ENCODE peak calls at places on chromosome 14, in six cellular contexts. X is fibroblast of mammary gland, S is psoas muscle, W is ovary, E is Panc1, H is PC-9. L is an unnamed sample.

GRCh38 chr14:82414853-82415539 is 881.3 kb upstream of the SEL1L start:
- DNase-seq in X (no peak), S (no peak), W (no peak), E (no peak), H (no peak), L (no peak)

GRCh38 chr14:36020120-36021029 is 156.1 kb downstream of the PTCSC3 start:
- DNase-seq in X (no peak), S (no peak), W (no peak), E (no peak), H (no peak), L (no peak)

GRCh38 chr14:22221508-22221907 is 367.5 kb downstream of the DAD1 start:
- DNase-seq in X (peak), S (no peak), W (no peak), E (no peak), H (no peak), L (peak)

GRCh38 chr14:36720657-36721056 is 59.0 kb downstream of the PAX9 start:
- DNase-seq in X (no peak), S (no peak), W (no peak), E (no peak), H (no peak), L (no peak)

GRCh38 chr14:77236814-77237213 is 34.2 kb downstream of the NGB start:
- DNase-seq in X (no peak), S (no peak), W (no peak), E (no peak), H (no peak), L (no peak)

GRCh38 chr14:61742383-61742782 is 19.8 kb upstream of the SNAPC1 start:
- DNase-seq in X (no peak), S (no peak), W (no peak), E (no peak), H (no peak), L (no peak)

GRCh38 chr14:83707056-83707455 is 1822.9 kb upstream of the FLRT2 start:
- DNase-seq in X (no peak), S (no peak), W (no peak), E (no peak), H (no peak), L (no peak)

GRCh38 chr14:22266141-22266442 is 322.9 kb downstream of the DAD1 start:
- DNase-seq in X (no peak), S (no peak), W (no peak), E (no peak), H (peak), L (no peak)

GRCh38 chr14:76101384-76101783 is 50.3 kb upstream of the GPATCH2L start:
- DNase-seq in X (peak), S (no peak), W (no peak), E (no peak), H (no peak), L (no peak)

GRCh38 chr14:23442721-23443356 is 7.4 kb upstream of the MYH7 start:
- DNase-seq in X (no peak), S (no peak), W (no peak), E (no peak), H (no peak), L (no peak)

GRCh38 chr14:58628381-58628780 is 9.4 kb upstream of the DACT1 start:
- DNase-seq in X (no peak), S (no peak), W (no peak), E (no peak), H (no peak), L (no peak)

GRCh38 chr14:23579739-23580138 is 1.1 kb upstream of the JPH4 start:
- DNase-seq in X (no peak), S (no peak), W (no peak), E (no peak), H (no peak), L (no peak)

GRCh38 chr14:100211893-100212292 is 27.1 kb upstream of the YY1 start:
- DNase-seq in X (no peak), S (no peak), W (no peak), E (no peak), H (no peak), L (no peak)

GRCh38 chr14:99995700-99996356 is 69.4 kb upstream of the EVL start:
- DNase-seq in X (peak), S (peak), W (peak), E (peak), H (no peak), L (peak)

GRCh38 chr14:92945959-92946846 is 23.3 kb downstream of the CHGA start:
- DNase-seq in X (peak), S (peak), W (peak), E (peak), H (peak), L (no peak)

GRCh38 chr14:69712637-69713088 is 54.3 kb upstream of the SRSF5 start:
- DNase-seq in X (no peak), S (peak), W (peak), E (no peak), H (no peak), L (no peak)
- H3K4me3 ChIP-seq in X (no peak), S (no peak), W (no peak), E (no peak), H (no peak), L (no peak)

GRCh38 chr14:94636744-94637412 is 24.7 kb downstream of the SERPINA3 start:
- DNase-seq in X (peak), S (no peak), W (no peak), E (no peak), H (no peak), L (no peak)
- TF ChIP-seq CTCF in X (peak), S (no peak), W (no peak), E (peak), H (no peak), L (peak)

DNA sequence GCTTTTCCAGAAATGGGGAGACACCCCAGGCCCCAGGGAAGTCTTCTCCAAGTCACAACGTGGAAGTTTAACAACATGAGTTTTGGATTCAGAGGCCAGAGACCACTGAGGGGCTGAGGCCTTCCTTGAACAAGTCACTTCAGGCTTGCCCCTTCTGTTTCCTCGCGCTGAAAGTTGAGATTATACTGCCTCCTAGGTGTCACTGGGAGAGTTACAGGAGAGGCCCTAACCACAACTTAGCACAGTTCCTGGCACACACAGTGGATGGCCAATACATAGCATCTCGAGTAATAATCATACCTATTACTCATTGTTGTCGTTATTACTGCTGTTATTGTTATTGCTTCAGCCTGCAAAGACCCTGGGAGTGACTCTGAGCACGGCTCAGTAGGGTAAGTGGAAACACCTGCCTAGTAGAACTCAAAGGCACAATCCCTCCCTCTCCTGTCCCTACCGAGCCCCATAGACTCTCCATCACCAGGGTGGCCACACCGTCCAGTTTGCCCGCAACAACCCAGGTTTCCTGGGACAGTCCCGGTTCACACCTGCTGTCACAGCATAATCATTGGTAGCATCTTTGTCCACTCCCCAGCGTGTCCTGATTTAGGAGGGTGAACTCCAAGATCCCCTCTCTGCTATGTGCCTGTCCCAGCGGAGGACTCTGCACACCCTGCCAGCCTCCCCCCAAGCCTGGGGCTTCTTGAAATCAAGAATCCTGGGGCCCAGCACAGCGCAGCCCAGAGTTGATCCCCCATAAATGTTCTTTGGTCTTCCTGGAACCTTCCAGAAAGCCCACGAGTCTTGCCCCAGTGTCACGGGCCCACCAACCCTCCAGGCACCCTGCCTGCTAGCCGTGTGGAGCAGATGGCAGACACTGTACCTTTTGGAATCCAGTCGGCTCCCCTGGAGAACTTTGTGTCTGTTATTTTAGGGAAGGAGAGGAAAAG is 85.0 kb downstream of the SYNE3 start:
- DNase-seq in X (peak), S (no peak), W (no peak), E (no peak), H (no peak), L (peak)
- H3K4me3 ChIP-seq in X (no peak), S (no peak), W (no peak), E (no peak), H (no peak), L (no peak)

DNA sequence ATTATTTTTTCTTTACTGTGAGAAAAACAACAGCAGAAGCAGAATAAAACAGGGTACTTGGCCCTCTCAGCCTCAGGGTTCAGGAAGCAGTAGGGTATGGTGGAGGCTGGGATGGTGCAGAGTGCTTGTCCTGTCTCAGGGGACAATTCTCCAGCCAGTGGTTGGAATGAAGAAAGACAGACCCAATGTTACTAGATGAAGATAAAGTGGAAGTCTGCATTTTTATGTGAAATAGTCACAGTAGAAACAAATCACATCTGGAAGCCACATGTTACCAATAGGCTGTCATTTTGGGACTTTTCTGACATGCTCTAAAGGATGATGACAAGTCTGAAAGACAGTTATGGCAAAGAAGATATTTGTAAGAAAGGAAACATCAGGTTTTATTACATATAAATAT is 32.3 kb downstream of the PROX2 start:
- DNase-seq in X (peak), S (no peak), W (no peak), E (no peak), H (no peak), L (no peak)
- TF ChIP-seq CTCF in X (peak), S (no peak), W (no peak), E (no peak), H (no peak), L (no peak)

DNA sequence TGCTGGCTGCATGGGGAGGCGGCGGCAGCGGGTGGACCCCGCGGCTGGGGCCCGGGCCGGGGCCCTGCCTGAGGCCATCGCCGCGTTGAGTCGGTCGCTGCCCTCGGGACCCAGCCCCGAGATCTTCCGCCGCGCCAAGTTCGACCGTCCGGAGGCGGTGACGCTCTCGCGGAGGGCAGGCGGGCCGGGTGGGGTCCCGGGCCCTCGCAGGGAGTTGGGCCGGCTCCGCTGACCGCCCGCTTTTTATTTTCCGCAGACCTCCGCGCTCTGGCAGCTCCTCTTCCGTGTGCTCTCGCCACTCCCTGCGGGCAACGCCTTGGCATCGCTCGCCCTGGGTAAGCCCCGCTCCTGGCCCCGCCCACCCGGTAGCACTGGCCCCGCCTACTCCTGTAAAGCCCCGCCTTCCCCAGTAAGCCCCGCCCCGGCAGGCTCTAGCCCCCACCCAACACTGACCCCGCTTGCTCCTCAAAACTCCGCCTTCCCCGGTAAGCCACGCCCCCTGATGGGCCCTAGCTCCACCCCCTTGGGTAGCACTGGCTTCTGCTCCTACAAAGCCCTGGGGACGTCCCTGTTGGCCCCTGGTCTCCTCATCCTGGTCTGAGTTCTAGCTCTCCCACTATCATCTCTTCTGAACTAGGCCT is 440 bp downstream of the TEDC1 start:
- DNase-seq in X (peak), S (peak), W (peak), E (no peak), H (peak), L (peak)
- H3K4me3 ChIP-seq in X (peak), S (peak), W (peak), E (peak), H (peak), L (peak)

GRCh38 chr14:101241807-101242278 is 319.5 kb upstream of the DIO3 start:
- DNase-seq in X (no peak), S (no peak), W (no peak), E (no peak), H (peak), L (no peak)

GRCh38 chr14:101241147-101241546 is 320.1 kb upstream of the DIO3 start:
- DNase-seq in X (no peak), S (no peak), W (no peak), E (no peak), H (no peak), L (no peak)

GRCh38 chr14:101236496-101237240 is 324.6 kb upstream of the DIO3 start:
- DNase-seq in X (no peak), S (no peak), W (no peak), E (no peak), H (no peak), L (no peak)

GRCh38 chr14:101237241-101237616 is 324.1 kb upstream of the DIO3 start:
- DNase-seq in X (no peak), S (no peak), W (no peak), E (no peak), H (no peak), L (no peak)

GRCh38 chr14:101239065-101239464 is 322.2 kb upstream of the DIO3 start:
- DNase-seq in X (no peak), S (no peak), W (no peak), E (no peak), H (no peak), L (no peak)
- TF ChIP-seq CTCF in X (no peak), S (no peak), W (no peak), E (no peak), H (no peak), L (no peak)

GRCh38 chr14:72812292-72812851 is 81.5 kb downstream of the DPF3 start:
- DNase-seq in X (no peak), S (peak), W (no peak), E (no peak), H (no peak), L (no peak)
- H3K4me3 ChIP-seq in X (no peak), S (peak), W (no peak), E (no peak), H (no peak), L (no peak)

DNA sequence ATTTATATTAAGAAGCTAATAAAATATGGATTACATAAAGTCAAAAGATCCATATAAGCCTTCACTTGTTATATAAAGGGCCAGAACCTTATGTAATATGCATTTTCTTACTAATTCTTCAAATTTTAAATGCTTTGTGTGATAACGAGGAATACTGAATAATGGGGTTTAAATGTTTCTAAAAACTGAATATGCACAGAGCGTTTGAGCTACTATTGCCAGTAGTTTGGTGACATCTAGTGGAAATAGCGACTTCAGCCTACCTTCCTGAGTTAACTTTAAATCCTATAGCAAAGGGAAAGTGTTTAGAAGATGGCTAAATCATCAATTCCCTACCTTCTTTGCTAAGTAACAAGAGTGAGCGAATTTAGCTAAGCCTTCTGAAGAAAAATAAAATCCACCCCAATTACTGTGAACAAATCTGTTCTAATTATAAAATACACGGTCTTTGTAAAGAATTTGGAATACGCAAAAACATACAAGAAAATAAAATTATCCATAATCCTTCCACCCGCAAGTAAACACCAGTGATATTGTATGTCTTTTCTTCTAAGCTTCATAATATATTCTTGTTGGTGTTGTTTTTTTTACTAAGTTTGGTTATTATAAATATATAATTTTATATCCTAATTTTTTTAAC is 115.5 kb upstream of the G2E3 start:
- DNase-seq in X (peak), S (no peak), W (no peak), E (peak), H (no peak), L (peak)
- TF ChIP-seq CTCF in X (peak), S (peak), W (no peak), E (peak), H (peak), L (peak)

L was measured in GM12865.